ENCODE peak calls at places on chromosomes 5 and 9, in five cellular contexts. U, K, R, G and F are unnamed samples.

GRCh38 chr9:109192732-109193361 is 25.8 kb upstream of the FRRS1L start:
- DNase-seq in U (peak; percentile 34), K (no peak), R (peak; percentile 38), G (peak; percentile 73), F (peak; percentile 37)

GRCh38 chr5:146301666-146302065 is 37.0 kb upstream of the POU4F3 start:
- DNase-seq in U (peak; percentile 42), K (no peak), R (no peak), G (no peak), F (no peak)

GRCh38 chr5:142201471-142201887 is 92.9 kb downstream of the NDFIP1 start:
- DNase-seq in U (peak; percentile 97), K (no peak), R (peak; percentile 74), G (no peak), F (no peak)

GRCh38 chr5:144428326-144428725 is 257.7 kb downstream of the KCTD16 start:
- DNase-seq in U (no peak), K (no peak), R (no peak), G (no peak), F (no peak)

GRCh38 chr9:132404228-132404881 is 2.3 kb downstream of the TTF1 start:
- DNase-seq in U (no peak), K (peak; percentile 37), R (no peak), G (no peak), F (no peak)

GRCh38 chr9:134049236-134049635 is 18.6 kb downstream of the BRD3 start:
- DNase-seq in U (no peak), K (no peak), R (no peak), G (no peak), F (no peak)

GRCh38 chr9:130138791-130139190 is 33.4 kb upstream of the NCS1 start:
- DNase-seq in U (peak; percentile 97), K (no peak), R (no peak), G (no peak), F (no peak)

GRCh38 chr5:149422429-149423286 is 43.6 kb upstream of the IL17B start:
- DNase-seq in U (peak; percentile 65), K (no peak), R (no peak), G (peak; percentile 52), F (peak; percentile 89)

GRCh38 chr5:164741376-164741775 is 1236.0 kb downstream of the MAT2B start:
- DNase-seq in U (no peak), K (no peak), R (no peak), G (no peak), F (no peak)

GRCh38 chr9:124480621-124480981 is 26.6 kb downstream of the NR5A1 start:
- DNase-seq in U (peak; percentile 48), K (peak; percentile 59), R (peak; percentile 22), G (peak; percentile 83), F (peak; percentile 80)
- TF ChIP-seq EZH2phosphoT487 in U (no peak), K (no peak), R (no peak), G (no peak), F (no peak)

DNA sequence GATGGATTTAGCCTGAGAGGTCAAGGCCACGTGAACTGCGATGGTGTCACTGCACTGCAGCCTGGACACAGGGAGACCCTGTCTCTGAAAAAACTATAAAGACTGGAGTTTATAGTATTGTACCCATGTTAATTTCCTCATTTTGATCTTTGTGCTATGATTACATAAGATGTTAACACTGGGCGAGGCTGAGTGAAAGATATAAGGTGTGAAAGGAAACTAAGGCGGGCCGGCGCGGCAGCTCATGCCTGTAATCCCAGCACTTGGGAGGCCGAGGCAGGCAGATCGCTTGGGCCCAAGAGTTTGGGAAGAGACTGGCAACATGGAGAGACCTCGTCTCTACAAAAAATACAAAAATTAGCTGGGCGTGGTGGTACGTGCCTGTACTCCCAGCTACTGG is 12.6 kb upstream of the N4BP3 start:
- DNase-seq in U (no peak), K (no peak), R (no peak), G (no peak), F (no peak)
- TF ChIP-seq EZH2phosphoT487 in U (no peak), K (no peak), R (no peak), G (no peak), F (no peak)

DNA sequence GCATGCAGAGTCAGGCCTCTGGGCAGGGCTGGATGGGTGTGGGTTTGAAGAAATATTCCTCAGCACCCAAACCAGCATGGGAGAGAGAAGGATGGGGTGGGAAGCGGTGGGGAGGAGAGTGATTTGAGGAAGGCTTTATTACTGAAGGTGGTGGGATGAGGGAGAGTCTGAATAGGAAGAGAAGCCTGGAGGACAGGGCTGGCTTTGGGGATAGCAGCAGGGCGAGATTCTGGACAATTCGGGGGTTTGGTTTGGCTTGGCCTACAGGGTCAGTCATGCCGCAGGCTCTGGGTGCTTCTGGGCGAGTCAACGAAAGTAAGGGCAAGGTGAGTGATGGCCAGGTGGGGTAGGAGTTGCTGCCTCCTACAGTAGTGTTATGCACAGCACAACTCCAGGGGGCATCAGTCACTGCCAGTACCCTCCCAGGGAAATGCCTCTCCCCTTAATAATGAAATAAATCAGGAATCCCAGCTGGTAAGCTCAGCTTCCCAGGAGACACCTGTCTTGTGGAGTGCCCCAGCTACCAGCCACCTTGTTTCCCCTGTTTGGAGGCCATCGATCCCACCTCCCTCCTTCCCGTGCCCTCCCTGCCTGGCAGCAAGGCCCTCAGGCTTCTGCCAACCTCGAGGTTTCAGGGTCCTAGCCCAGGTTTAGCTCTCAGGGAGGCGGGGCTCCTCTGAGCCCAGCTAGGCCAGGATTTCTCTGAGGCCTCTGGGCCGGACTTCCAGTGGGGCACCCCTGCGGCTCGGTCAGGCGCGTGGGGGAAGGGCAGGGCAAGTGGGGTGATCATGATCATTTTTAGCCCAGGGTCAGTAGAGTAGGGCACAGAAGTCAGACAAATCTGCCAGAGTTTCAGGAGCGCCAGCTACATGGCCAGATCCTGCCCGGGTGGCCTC is 741 bp upstream of the NKX2-5 start:
- DNase-seq in U (no peak), K (no peak), R (no peak), G (peak; percentile 52), F (no peak)
- TF ChIP-seq EZH2phosphoT487 in U (no peak), K (no peak), R (no peak), G (no peak), F (no peak)

GRCh38 chr5:22699319-22699718 is 153.8 kb downstream of the CDH12 start:
- DNase-seq in U (peak; percentile 7), K (no peak), R (no peak), G (no peak), F (peak; percentile 1)
- TF ChIP-seq EZH2phosphoT487 in U (no peak), K (no peak), R (no peak), G (no peak), F (no peak)

GRCh38 chr5:43042176-43042625 is 2.1 kb upstream of the ANXA2R start:
- DNase-seq in U (peak; percentile 91), K (peak; percentile 91), R (peak; percentile 81), G (peak; percentile 87), F (peak; percentile 68)
- TF ChIP-seq EZH2phosphoT487 in U (no peak), K (no peak), R (no peak), G (peak; percentile 21), F (no peak)

GRCh38 chr5:53023969-53024368 is 34.8 kb downstream of the ITGA2 start:
- DNase-seq in U (peak; percentile 95), K (no peak), R (peak; percentile 70), G (no peak), F (no peak)
- TF ChIP-seq EZH2phosphoT487 in U (no peak), K (no peak), R (no peak), G (no peak), F (no peak)

DNA sequence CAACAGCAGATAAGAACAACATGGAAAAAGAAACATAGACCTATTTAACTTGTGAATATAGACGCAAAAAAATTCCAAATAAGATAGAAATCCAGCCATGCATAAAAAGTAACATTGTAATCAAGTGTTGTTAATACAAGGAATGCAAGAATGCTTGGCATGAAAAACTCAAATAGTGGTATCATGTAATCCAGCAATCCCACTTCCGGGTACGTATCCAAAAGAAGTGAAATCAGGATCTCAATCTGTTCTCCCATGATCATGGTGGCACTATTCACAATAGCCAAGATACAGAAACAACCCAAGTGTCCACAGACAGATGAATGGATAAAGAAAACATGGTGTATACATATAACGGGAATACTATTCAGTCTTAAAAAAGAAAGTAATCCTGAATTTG is 437.4 kb downstream of the ARHGEF28 start:
- DNase-seq in U (no peak), K (no peak), R (no peak), G (no peak), F (no peak)
- TF ChIP-seq EZH2phosphoT487 in U (no peak), K (no peak), R (no peak), G (no peak), F (no peak)

GRCh38 chr5:178207183-178207916 is 3.0 kb downstream of the HNRNPAB start:
- DNase-seq in U (peak; percentile 67), K (no peak), R (peak; percentile 85), G (no peak), F (no peak)
- TF ChIP-seq EZH2phosphoT487 in U (no peak), K (no peak), R (no peak), G (no peak), F (no peak)

DNA sequence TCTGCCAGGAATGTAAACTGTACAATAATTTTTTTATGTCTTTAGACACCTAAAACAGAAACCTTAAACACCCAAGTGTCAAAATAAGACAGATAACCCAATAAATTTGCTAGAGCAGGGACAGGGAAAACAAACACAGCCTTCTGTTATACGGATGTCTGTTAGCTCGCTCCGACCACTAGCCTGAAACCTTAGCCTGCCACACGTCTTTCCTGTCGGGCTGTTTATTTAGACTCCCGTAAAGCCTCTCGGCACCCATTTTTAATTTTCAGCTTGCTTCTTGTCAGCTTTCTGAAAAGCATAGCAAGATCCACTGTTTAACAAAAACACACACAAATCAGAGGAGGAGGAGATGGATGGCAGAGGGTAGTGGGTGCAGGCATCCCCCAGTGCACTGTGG is 355.4 kb upstream of the SLC24A2 start:
- DNase-seq in U (no peak), K (no peak), R (no peak), G (peak; percentile 7), F (no peak)
- TF ChIP-seq EZH2phosphoT487 in U (no peak), K (no peak), R (no peak), G (no peak), F (no peak)